ENCODE peak calls at places on chromosomes 5 and 9, in four cellular contexts. V is hepatocyte, X is adrenal gland, S is adipocyte. Q is an unnamed sample. For H3K4me1 and H3K36me3, the result is how much of the 10 kb centered on the place peaks cover.

GRCh38 chr9:27945386-27945785 is 372.1 kb upstream of the C9orf72 start:
- DNase-seq in X (no peak), V (peak), S (no peak), Q (no peak)

GRCh38 chr9:25556535-25556934 is 121.7 kb downstream of the TUSC1 start:
- DNase-seq in V (no peak), X (no peak), S (no peak), Q (no peak)

GRCh38 chr5:154384480-154385235 is 61.1 kb upstream of the SAP30L start:
- DNase-seq in S (no peak), V (no peak), X (no peak), Q (no peak)

GRCh38 chr5:115450741-115451140 is 93.8 kb downstream of the FEM1C start:
- DNase-seq in S (peak), V (no peak), X (no peak), Q (no peak)

GRCh38 chr5:143788401-143788800 is 23.6 kb upstream of the HMHB1 start:
- DNase-seq in V (no peak), S (no peak), X (no peak), Q (no peak)

GRCh38 chr9:123798203-123798602 is 131.7 kb downstream of the DENND1A start:
- DNase-seq in V (no peak), S (no peak), X (no peak), Q (no peak)

GRCh38 chr9:133235549-133236222 is 26.6 kb upstream of the OBP2B start:
- DNase-seq in V (no peak), X (no peak), S (no peak), Q (no peak)

GRCh38 chr9:106104887-106105286 is 410.5 kb downstream of the TMEM38B start:
- DNase-seq in X (no peak), V (no peak), S (no peak), Q (no peak)

GRCh38 chr5:15885156-15885555 is 294.4 kb downstream of the MARCHF11 start:
- DNase-seq in X (peak), V (no peak), S (no peak), Q (no peak)

GRCh38 chr5:170757182-170757601 is 26.3 kb upstream of the GABRP start:
- DNase-seq in X (no peak), V (peak), S (peak), Q (no peak)

GRCh38 chr9:8653855-8654254 is 854.3 kb upstream of the DMAC1 start:
- DNase-seq in V (no peak), X (no peak), S (no peak), Q (no peak)

GRCh38 chr9:80320480-80320879 is 748.7 kb downstream of the TLE4 start:
- DNase-seq in X (no peak), S (peak), V (no peak), Q (peak)

GRCh38 chr9:71955300-71955915 is 44.0 kb downstream of the C9orf85 start:
- DNase-seq in X (no peak), V (no peak), S (no peak), Q (no peak)

GRCh38 chr5:153496835-153497234 is 6.4 kb downstream of the GRIA1 start:
- DNase-seq in X (no peak), V (peak), S (peak), Q (peak)

GRCh38 chr9:105930007-105930627 is 235.8 kb downstream of the TMEM38B start:
- DNase-seq in V (no peak), X (peak), S (no peak), Q (no peak)

GRCh38 chr9:75775966-75776691 is 114.3 kb upstream of the PCSK5 start:
- DNase-seq in S (no peak), V (no peak), X (no peak), Q (no peak)

GRCh38 chr9:137295313-137296213 is 6.5 kb downstream of the NRARP start:
- DNase-seq in X (no peak), S (peak), V (peak), Q (peak)

GRCh38 chr5:380701-381309 is 59.3 kb downstream of the AHRR start:
- DNase-seq in S (peak), X (peak), V (no peak), Q (no peak)

GRCh38 chr9:117427357-117427913 is 12.6 kb upstream of the ASTN2 start:
- DNase-seq in V (no peak), X (no peak), S (no peak), Q (no peak)

GRCh38 chr5:154756871-154757646 is 1.9 kb downstream of the LARP1 start:
- DNase-seq in S (peak), X (peak), V (peak), Q (peak)

GRCh38 chr9:23342296-23342695 is 483.7 kb downstream of the ELAVL2 start:
- DNase-seq in X (no peak), S (peak), V (peak), Q (peak)

GRCh38 chr9:37025381-37026084 is 8.5 kb downstream of the PAX5 start:
- DNase-seq in V (no peak), S (no peak), X (no peak), Q (peak)

GRCh38 chr9:68505681-68506409 is 34.8 kb downstream of the TMEM252 start:
- DNase-seq in S (no peak), X (no peak), V (no peak), Q (no peak)

GRCh38 chr5:93599427-93600146 is 16.6 kb downstream of the NR2F1 start:
- DNase-seq in S (no peak), V (no peak), X (no peak), Q (no peak)

GRCh38 chr9:16207161-16207560 is 654.3 kb downstream of the CCDC171 start:
- DNase-seq in V (peak), X (no peak), S (peak), Q (peak)

GRCh38 chr5:136020383-136021015 is 8.3 kb upstream of the TGFBI start:
- DNase-seq in S (peak), V (peak), X (peak), Q (peak)

GRCh38 chr5:51987679-51988209 is 604.5 kb downstream of the ISL1 start:
- DNase-seq in X (no peak), S (no peak), V (no peak), Q (no peak)

GRCh38 chr9:129759804-129760502 is 7.1 kb upstream of the PTGES start:
- DNase-seq in V (no peak), X (no peak), S (no peak), Q (no peak)

GRCh38 chr5:64505769-64506566 is at the start of gene RGS7BP:
- DNase-seq in S (peak), V (peak), X (peak), Q (no peak)

GRCh38 chr9:69444021-69444420 is 119.0 kb downstream of the ENTREP1 start:
- DNase-seq in S (peak), V (no peak), X (no peak), Q (peak)

GRCh38 chr5:56247596-56247995 is 14.5 kb upstream of the ANKRD55 start:
- DNase-seq in S (peak), V (no peak), X (no peak), Q (no peak)

GRCh38 chr9:84668204-84669007 is 1.1 kb upstream of the NTRK2 start:
- DNase-seq in X (peak), V (peak), S (peak), Q (no peak)

GRCh38 chr5:116864838-116865190 is 290.2 kb upstream of the SEMA6A start:
- DNase-seq in V (no peak), S (no peak), X (no peak), Q (no peak)

GRCh38 chr5:116861662-116862061 is 287.0 kb upstream of the SEMA6A start:
- DNase-seq in V (no peak), X (no peak), S (no peak), Q (peak)

GRCh38 chr5:116864157-116864837 is 289.7 kb upstream of the SEMA6A start:
- DNase-seq in V (peak), X (no peak), S (no peak), Q (peak)

GRCh38 chr5:116861097-116861496 is 286.5 kb upstream of the SEMA6A start:
- DNase-seq in S (no peak), X (no peak), V (no peak), Q (peak)

DNA sequence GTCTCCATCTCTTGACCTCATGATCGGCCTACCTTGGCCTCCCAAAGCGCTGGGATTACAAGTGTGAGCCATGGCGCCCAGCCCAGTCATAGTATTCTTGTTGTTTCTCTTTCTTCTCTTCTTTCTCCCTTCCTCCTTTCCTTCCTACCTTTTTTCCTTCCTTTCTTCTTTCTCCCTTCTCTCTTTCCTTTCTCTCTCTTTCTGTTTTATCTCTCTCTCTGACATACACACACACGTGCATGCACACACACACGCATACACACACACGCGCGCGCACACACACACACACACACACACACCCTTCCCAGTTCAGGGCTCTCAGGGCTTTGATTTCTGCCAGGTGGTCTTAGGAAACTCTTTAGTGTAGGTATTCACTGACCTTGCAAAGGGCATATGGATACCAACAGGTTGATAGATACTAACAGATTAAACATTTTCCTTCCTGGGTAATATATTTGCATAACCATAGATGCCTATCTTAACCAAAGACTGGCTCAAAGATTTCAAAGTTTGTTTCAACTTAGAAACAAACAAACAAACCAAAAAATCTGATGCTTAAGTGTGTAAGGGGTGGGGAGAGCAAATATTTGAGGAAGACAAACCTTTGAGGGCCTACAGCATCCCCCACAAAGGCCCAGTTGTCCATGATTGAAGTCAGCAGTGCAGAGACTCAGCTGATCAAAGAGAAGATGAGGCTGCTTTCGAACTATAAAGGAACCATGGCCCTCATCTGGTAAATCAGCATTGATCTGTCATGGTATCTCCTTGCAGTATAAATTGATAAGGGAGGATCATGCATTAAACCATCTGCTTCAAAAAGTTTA is 288.2 kb upstream of the SEMA6A start:
- DNase-seq in V (no peak), X (no peak), S (no peak), Q (peak)
- H3K4me3 ChIP-seq in V (no peak), X (no peak), S (no peak), Q (no peak)

GRCh38 chr5:10552183-10553143 is 11.4 kb upstream of the ANKRD33B start:
- DNase-seq in V (no peak), S (no peak), X (no peak), Q (no peak)
- H3K4me1 ChIP-seq in V (under half), S (under half), X (under half), Q (under half)

GRCh38 chr5:116475232-116475828 is 99.3 kb downstream of the SEMA6A start:
- DNase-seq in V (no peak), S (no peak), X (no peak), Q (no peak)
- H3K36me3 ChIP-seq in V (under half), S (under half), X (under half), Q (half or more)

GRCh38 chr5:55022454-55022853 is 1.6 kb upstream of the GZMK start:
- DNase-seq in S (no peak), X (no peak), V (no peak), Q (no peak)
- H3K4me3 ChIP-seq in S (no peak), X (no peak), V (no peak), Q (no peak)

GRCh38 chr9:120875643-120875953 is 1.4 kb downstream of the PHF19 start:
- DNase-seq in S (no peak), V (no peak), X (no peak), Q (no peak)
- H3K4me1 ChIP-seq in S (under half), V (under half), X (under half), Q (under half)

GRCh38 chr9:114157516-114158176 is 2.3 kb downstream of the COL27A1 start:
- DNase-seq in S (peak), V (no peak), X (no peak), Q (no peak)
- H3K36me3 ChIP-seq in S (under half), V (under half), X (under half), Q (under half)

DNA sequence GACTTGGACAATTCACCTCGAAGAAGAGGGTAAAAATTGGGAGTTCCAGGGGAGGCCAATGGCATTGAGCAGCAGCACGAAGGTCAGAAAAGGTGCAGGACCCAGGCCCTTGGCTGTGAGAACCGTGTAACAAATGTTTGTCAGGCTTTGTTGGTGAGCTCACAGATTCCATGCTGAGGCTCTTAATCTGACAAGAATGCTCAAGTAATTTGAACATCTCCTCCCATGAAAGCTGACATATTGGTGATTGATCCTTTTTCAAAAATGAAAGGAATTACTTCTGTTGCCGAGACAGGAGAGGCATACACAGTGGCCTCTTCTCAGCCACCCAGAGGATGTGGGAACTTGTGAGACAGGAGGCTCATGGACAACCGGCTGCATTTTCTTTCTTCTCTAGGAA is 11.6 kb downstream of the RAI14 start:
- DNase-seq in X (no peak), S (no peak), V (no peak), Q (no peak)
- H3K4me3 ChIP-seq in X (no peak), S (no peak), V (no peak), Q (no peak)